ENCODE peak calls at places on chromosomes 7 and 10, in five cellular contexts. One of them, this sample, is unnamed.

GRCh38 chr7:25965405-25966123 is 186.4 kb upstream of the NFE2L3 start:
- DNase-seq in psoas muscle: no peak
- DNase-seq in heart right ventricle: no peak
- DNase-seq in uterus: no peak
- DNase-seq in IMR-90: no peak
- DNase-seq in this sample: no peak

GRCh38 chr10:102869290-102870198 is at the start of gene AS3MT:
- DNase-seq in psoas muscle: peak; percentile 73
- DNase-seq in heart right ventricle: peak; percentile 15
- DNase-seq in uterus: peak; percentile 29
- DNase-seq in IMR-90: no peak
- DNase-seq in this sample: peak; percentile 43

GRCh38 chr7:124671976-124672375 is 93.6 kb downstream of the GPR37 start:
- DNase-seq in psoas muscle: no peak
- DNase-seq in heart right ventricle: no peak
- DNase-seq in uterus: no peak
- DNase-seq in IMR-90: no peak
- DNase-seq in this sample: no peak

GRCh38 chr7:72924417-72924747 is 513 bp upstream of the POM121 start:
- DNase-seq in psoas muscle: no peak
- DNase-seq in heart right ventricle: no peak
- DNase-seq in uterus: no peak
- DNase-seq in IMR-90: no peak
- DNase-seq in this sample: no peak

GRCh38 chr7:81330108-81330507 is 411.3 kb upstream of the SEMA3C start:
- DNase-seq in psoas muscle: no peak
- DNase-seq in heart right ventricle: no peak
- DNase-seq in uterus: no peak
- DNase-seq in IMR-90: no peak
- DNase-seq in this sample: no peak

GRCh38 chr10:113788604-113789083 is 37.2 kb downstream of the PLEKHS1 start:
- DNase-seq in psoas muscle: no peak
- DNase-seq in heart right ventricle: peak; percentile 15
- DNase-seq in uterus: no peak
- DNase-seq in IMR-90: peak; percentile 96
- DNase-seq in this sample: no peak

GRCh38 chr7:27156901-27157716 is 634 bp upstream of the HOXA7 start:
- DNase-seq in psoas muscle: peak; percentile 56
- DNase-seq in heart right ventricle: no peak
- DNase-seq in uterus: peak; percentile 49
- DNase-seq in IMR-90: no peak
- DNase-seq in this sample: no peak

GRCh38 chr10:91590142-91590903 is 42.5 kb downstream of the PPP1R3C start:
- DNase-seq in psoas muscle: peak; percentile 66
- DNase-seq in heart right ventricle: peak; percentile 58
- DNase-seq in uterus: peak; percentile 79
- DNase-seq in IMR-90: peak; percentile 92
- DNase-seq in this sample: peak; percentile 75

GRCh38 chr7:150862356-150862755 is 10.0 kb downstream of the AOC1 start:
- DNase-seq in psoas muscle: no peak
- DNase-seq in heart right ventricle: no peak
- DNase-seq in uterus: no peak
- DNase-seq in IMR-90: no peak
- DNase-seq in this sample: no peak

GRCh38 chr10:63819753-63820347 is 298.6 kb downstream of the REEP3 start:
- DNase-seq in psoas muscle: peak; percentile 75
- DNase-seq in heart right ventricle: peak; percentile 82
- DNase-seq in uterus: peak; percentile 66
- DNase-seq in IMR-90: peak; percentile 62
- DNase-seq in this sample: peak; percentile 62

GRCh38 chr7:123039269-123039668 is 43.8 kb upstream of the TAS2R16 start:
- DNase-seq in psoas muscle: no peak
- DNase-seq in heart right ventricle: no peak
- DNase-seq in uterus: no peak
- DNase-seq in IMR-90: no peak
- DNase-seq in this sample: no peak

GRCh38 chr7:123043642-123044041 is 48.1 kb upstream of the TAS2R16 start:
- DNase-seq in psoas muscle: no peak
- DNase-seq in heart right ventricle: no peak
- DNase-seq in uterus: no peak
- DNase-seq in IMR-90: no peak
- DNase-seq in this sample: no peak

GRCh38 chr7:123041085-123041484 is 45.6 kb upstream of the TAS2R16 start:
- DNase-seq in psoas muscle: no peak
- DNase-seq in heart right ventricle: no peak
- DNase-seq in uterus: no peak
- DNase-seq in IMR-90: no peak
- DNase-seq in this sample: no peak
- H3K27ac ChIP-seq in psoas muscle: no peak overlapping the region
- H3K27ac ChIP-seq in heart right ventricle: no peak overlapping the region
- H3K27ac ChIP-seq in uterus: no peak overlapping the region
- H3K27ac ChIP-seq in IMR-90: no peak overlapping the region
- H3K27ac ChIP-seq in this sample: no peak overlapping the region

DNA sequence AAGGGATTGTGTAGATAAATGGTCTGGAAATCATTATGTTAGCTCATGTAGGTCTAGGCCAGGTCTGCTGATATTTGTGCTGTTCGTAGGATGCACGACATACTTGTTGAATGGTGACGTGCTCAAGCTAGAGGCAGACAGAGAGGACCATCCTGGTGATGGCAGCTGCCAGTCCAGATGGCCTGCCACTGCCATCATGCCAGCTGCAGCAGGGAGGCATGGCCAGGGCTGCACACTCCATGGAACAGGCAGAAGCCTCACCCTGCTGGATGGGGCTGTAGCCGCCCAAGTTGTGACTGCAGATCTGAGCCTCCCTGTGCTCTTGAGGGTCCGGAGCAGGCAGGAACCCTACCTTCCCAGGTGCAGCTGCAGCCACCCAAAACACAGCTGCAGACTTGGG is 80.3 kb downstream of the SPDYE5 start:
- DNase-seq in psoas muscle: no peak
- DNase-seq in heart right ventricle: no peak
- DNase-seq in uterus: no peak
- DNase-seq in IMR-90: no peak
- DNase-seq in this sample: no peak
- H3K36me3 ChIP-seq in psoas muscle: peaks cover 24% of the 10 kb centered on the region
- H3K36me3 ChIP-seq in heart right ventricle: peaks cover 94% of the 10 kb centered on the region
- H3K36me3 ChIP-seq in uterus: no peaks in the 10 kb centered on the region
- H3K36me3 ChIP-seq in IMR-90: peaks cover 19% of the 10 kb centered on the region
- H3K36me3 ChIP-seq in this sample: no peaks in the 10 kb centered on the region

GRCh38 chr7:39621261-39621660 is 2.1 kb upstream of the RALA start:
- DNase-seq in psoas muscle: no peak
- DNase-seq in heart right ventricle: no peak
- DNase-seq in uterus: no peak
- DNase-seq in IMR-90: peak; percentile 97
- DNase-seq in this sample: no peak
- H3K27ac ChIP-seq in psoas muscle: no peak overlapping the region
- H3K27ac ChIP-seq in heart right ventricle: no peak overlapping the region
- H3K27ac ChIP-seq in uterus: no peak overlapping the region
- H3K27ac ChIP-seq in IMR-90: no peak overlapping the region
- H3K27ac ChIP-seq in this sample: no peak overlapping the region

GRCh38 chr7:841943-842342 is 9.7 kb downstream of the SUN1 start:
- DNase-seq in psoas muscle: no peak
- DNase-seq in heart right ventricle: no peak
- DNase-seq in uterus: no peak
- DNase-seq in IMR-90: no peak
- DNase-seq in this sample: peak; percentile 20
- H3K36me3 ChIP-seq in psoas muscle: peaks cover 80% of the 10 kb centered on the region
- H3K36me3 ChIP-seq in heart right ventricle: peaks cover 96% of the 10 kb centered on the region
- H3K36me3 ChIP-seq in uterus: no peaks in the 10 kb centered on the region
- H3K36me3 ChIP-seq in IMR-90: peaks cover 51% of the 10 kb centered on the region
- H3K36me3 ChIP-seq in this sample: peaks cover 37% of the 10 kb centered on the region

DNA sequence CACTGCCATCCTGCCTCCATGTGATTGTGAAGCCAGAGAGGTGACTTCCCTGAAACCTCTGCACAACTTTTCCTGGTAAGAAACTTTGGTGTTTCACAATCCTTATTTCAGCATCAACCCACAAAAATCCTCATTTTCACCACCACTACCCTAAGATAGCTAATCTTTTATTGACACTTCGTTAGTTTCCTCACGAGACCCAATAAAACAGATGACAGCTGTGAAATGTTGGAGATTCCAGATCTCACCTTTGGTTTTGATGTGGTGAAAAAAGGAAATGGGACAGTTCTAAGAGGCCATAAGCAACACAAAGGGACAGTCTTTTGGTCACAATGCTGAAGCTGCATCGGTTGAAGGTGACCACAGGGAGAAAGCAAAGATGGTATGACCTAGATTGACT is 60.0 kb upstream of the TM9SF3 start:
- DNase-seq in psoas muscle: no peak
- DNase-seq in heart right ventricle: no peak
- DNase-seq in uterus: no peak
- DNase-seq in IMR-90: no peak
- DNase-seq in this sample: no peak
- H3K27ac ChIP-seq in psoas muscle: no peak overlapping the region
- H3K27ac ChIP-seq in heart right ventricle: no peak overlapping the region
- H3K27ac ChIP-seq in uterus: no peak overlapping the region
- H3K27ac ChIP-seq in IMR-90: no peak overlapping the region
- H3K27ac ChIP-seq in this sample: no peak overlapping the region

GRCh38 chr7:47967708-47968107 is 11.7 kb downstream of the HUS1 start:
- DNase-seq in psoas muscle: no peak
- DNase-seq in heart right ventricle: no peak
- DNase-seq in uterus: no peak
- DNase-seq in IMR-90: peak; percentile 67
- DNase-seq in this sample: no peak
- H3K36me3 ChIP-seq in psoas muscle: peaks cover 94% of the 10 kb centered on the region
- H3K36me3 ChIP-seq in heart right ventricle: peaks cover 83% of the 10 kb centered on the region
- H3K36me3 ChIP-seq in uterus: no peaks in the 10 kb centered on the region
- H3K36me3 ChIP-seq in IMR-90: peaks cover 39% of the 10 kb centered on the region
- H3K36me3 ChIP-seq in this sample: peaks cover 3% of the 10 kb centered on the region

GRCh38 chr10:38157270-38157685 is 63.1 kb downstream of the ZNF37A start:
- DNase-seq in psoas muscle: no peak
- DNase-seq in heart right ventricle: no peak
- DNase-seq in uterus: no peak
- DNase-seq in IMR-90: no peak
- DNase-seq in this sample: no peak
- H3K27ac ChIP-seq in psoas muscle: no peak overlapping the region
- H3K27ac ChIP-seq in heart right ventricle: no peak overlapping the region
- H3K27ac ChIP-seq in uterus: no peak overlapping the region
- H3K27ac ChIP-seq in IMR-90: no peak overlapping the region
- H3K27ac ChIP-seq in this sample: no peak overlapping the region

GRCh38 chr10:125020871-125021270 is 78.9 kb downstream of the ZRANB1 start:
- DNase-seq in psoas muscle: peak; percentile 11
- DNase-seq in heart right ventricle: no peak
- DNase-seq in uterus: no peak
- DNase-seq in IMR-90: no peak
- DNase-seq in this sample: no peak

GRCh38 chr10:125023269-125023668 is 81.3 kb downstream of the ZRANB1 start:
- DNase-seq in psoas muscle: peak; percentile 72
- DNase-seq in heart right ventricle: peak; percentile 40
- DNase-seq in uterus: no peak
- DNase-seq in IMR-90: no peak
- DNase-seq in this sample: no peak

GRCh38 chr10:125022671-125023070 is 80.7 kb downstream of the ZRANB1 start:
- DNase-seq in psoas muscle: no peak
- DNase-seq in heart right ventricle: no peak
- DNase-seq in uterus: no peak
- DNase-seq in IMR-90: no peak
- DNase-seq in this sample: no peak

GRCh38 chr10:125020386-125020785 is 78.5 kb downstream of the ZRANB1 start:
- DNase-seq in psoas muscle: peak; percentile 50
- DNase-seq in heart right ventricle: no peak
- DNase-seq in uterus: no peak
- DNase-seq in IMR-90: no peak
- DNase-seq in this sample: no peak

DNA sequence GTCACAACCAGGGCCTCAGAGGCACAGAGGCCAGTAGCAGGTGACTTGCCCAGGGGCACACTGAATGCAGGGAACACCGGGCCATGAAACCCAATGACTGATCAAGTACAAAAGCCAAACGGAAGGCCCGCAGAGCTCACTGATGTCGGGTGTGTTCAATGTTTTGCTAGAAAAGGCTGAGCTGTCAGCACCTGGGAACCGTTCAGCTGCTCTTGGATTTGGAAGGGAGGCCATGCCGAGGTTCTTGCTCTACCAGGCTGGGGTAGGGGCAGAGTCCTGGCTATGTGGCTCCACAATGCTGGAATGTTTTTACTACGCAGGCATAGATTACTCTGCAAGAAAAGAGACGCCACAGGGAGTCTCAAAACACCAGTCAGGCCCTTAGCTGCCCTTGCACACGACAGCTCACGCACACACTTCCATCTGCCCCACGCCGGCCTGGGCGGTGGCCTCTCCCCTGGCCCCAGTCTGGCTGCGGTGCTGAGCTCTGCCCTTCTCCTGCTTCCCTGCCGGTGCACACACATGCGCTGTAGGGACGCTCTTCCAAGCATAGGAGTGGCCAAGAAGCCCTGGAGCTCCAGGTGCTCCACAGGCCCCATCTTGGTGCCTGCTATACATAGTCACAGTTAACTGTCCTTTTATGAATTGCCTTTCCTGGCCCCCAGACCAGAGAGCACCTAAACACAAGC is 79.9 kb downstream of the ZRANB1 start:
- DNase-seq in psoas muscle: no peak
- DNase-seq in heart right ventricle: no peak
- DNase-seq in uterus: no peak
- DNase-seq in IMR-90: no peak
- DNase-seq in this sample: peak; percentile 51
- H3K36me3 ChIP-seq in psoas muscle: peaks cover 5% of the 10 kb centered on the region
- H3K36me3 ChIP-seq in heart right ventricle: peaks cover 10% of the 10 kb centered on the region
- H3K36me3 ChIP-seq in uterus: no peaks in the 10 kb centered on the region
- H3K36me3 ChIP-seq in IMR-90: peaks cover 22% of the 10 kb centered on the region
- H3K36me3 ChIP-seq in this sample: no peaks in the 10 kb centered on the region